ENCODE peak calls at places on chromosomes 4 and X, in six cellular contexts. Q is ovary, D is uterus, V is left lung, X is right lobe of liver, G is H1. R is an unnamed sample. For H3K4me1, the result is how much of the 10 kb centered on the place peaks cover.

GRCh38 chr4:38815879-38816782 is 11.5 kb upstream of the TLR1 start:
- DNase-seq in X (no peak), G (no peak), D (no peak), Q (no peak), V (no peak), R (no peak)

GRCh38 chr4:30720021-30720655 is at the start of gene PCDH7:
- DNase-seq in G (peak), Q (peak), X (no peak), D (peak), V (peak), R (peak)

GRCh38 chrX:53362439-53362838 is 60.0 kb downstream of the SMC1A start:
- DNase-seq in X (no peak), D (no peak), G (no peak), Q (no peak), V (no peak), R (no peak)

GRCh38 chrX:20527458-20528099 is 260.9 kb upstream of the RPS6KA3 start:
- DNase-seq in D (no peak), V (no peak), G (no peak), Q (peak), X (no peak), R (peak)

GRCh38 chr4:100367451-100367850 is 150.4 kb downstream of the EMCN start:
- DNase-seq in D (no peak), X (no peak), Q (peak), G (no peak), V (no peak), R (no peak)

GRCh38 chr4:176792348-176793059 is at the start of gene VEGFC:
- DNase-seq in G (peak), D (peak), X (peak), Q (peak), V (peak), R (peak)

GRCh38 chrX:107025538-107025937 is 25.5 kb upstream of the MORC4 start:
- DNase-seq in D (no peak), Q (no peak), G (no peak), V (no peak), X (no peak), R (peak)

GRCh38 chr4:146165840-146166239 is 9.7 kb upstream of the LSM6 start:
- DNase-seq in D (no peak), G (no peak), X (no peak), Q (no peak), V (no peak), R (no peak)

GRCh38 chr4:20430555-20430954 is 178.8 kb downstream of the SLIT2 start:
- DNase-seq in D (no peak), Q (no peak), V (no peak), G (no peak), X (no peak), R (peak)

GRCh38 chr4:20426028-20426427 is 174.3 kb downstream of the SLIT2 start:
- DNase-seq in X (no peak), V (no peak), D (no peak), G (no peak), Q (no peak), R (no peak)

GRCh38 chr4:20432098-20432497 is 180.4 kb downstream of the SLIT2 start:
- DNase-seq in X (no peak), G (no peak), V (no peak), D (no peak), Q (no peak), R (peak)

GRCh38 chr4:20431422-20432014 is 179.8 kb downstream of the SLIT2 start:
- DNase-seq in Q (no peak), V (no peak), X (no peak), D (peak), G (no peak), R (peak)

GRCh38 chr4:20428410-20429160 is 176.9 kb downstream of the SLIT2 start:
- DNase-seq in X (no peak), Q (no peak), V (no peak), D (no peak), G (no peak), R (peak)
- TF ChIP-seq CTCF in X (peak), Q (no peak), V (no peak), D (no peak), G (no peak), R (peak)

GRCh38 chr4:130479020-130479419 is 1383.1 kb downstream of the C4orf33 start:
- DNase-seq in X (no peak), Q (no peak), D (no peak), G (no peak), V (no peak), R (peak)
- H3K4me1 ChIP-seq in X (under half), Q (under half), D (under half), G (under half), V (under half), R (under half)

GRCh38 chr4:111630705-111631104 is 514.5 kb upstream of the FAM241A start:
- DNase-seq in V (no peak), G (no peak), D (no peak), Q (no peak), X (no peak), R (peak)
- TF ChIP-seq CTCF in V (no peak), G (no peak), D (no peak), Q (no peak), X (peak), R (peak)

GRCh38 chr4:122882830-122883229 is 39.6 kb downstream of the NUDT6 start:
- DNase-seq in G (no peak), D (no peak), X (no peak), Q (no peak), V (no peak), R (no peak)

GRCh38 chr4:122874194-122874593 is 47.6 kb downstream of the FGF2 start:
- DNase-seq in Q (no peak), G (no peak), V (no peak), D (no peak), X (no peak), R (peak)

GRCh38 chr4:122876456-122876855 is 45.9 kb downstream of the NUDT6 start:
- DNase-seq in V (no peak), G (no peak), D (no peak), X (no peak), Q (no peak), R (no peak)

GRCh38 chr4:122875949-122876348 is 46.4 kb downstream of the NUDT6 start:
- DNase-seq in X (no peak), G (no peak), Q (no peak), V (no peak), D (no peak), R (no peak)

DNA sequence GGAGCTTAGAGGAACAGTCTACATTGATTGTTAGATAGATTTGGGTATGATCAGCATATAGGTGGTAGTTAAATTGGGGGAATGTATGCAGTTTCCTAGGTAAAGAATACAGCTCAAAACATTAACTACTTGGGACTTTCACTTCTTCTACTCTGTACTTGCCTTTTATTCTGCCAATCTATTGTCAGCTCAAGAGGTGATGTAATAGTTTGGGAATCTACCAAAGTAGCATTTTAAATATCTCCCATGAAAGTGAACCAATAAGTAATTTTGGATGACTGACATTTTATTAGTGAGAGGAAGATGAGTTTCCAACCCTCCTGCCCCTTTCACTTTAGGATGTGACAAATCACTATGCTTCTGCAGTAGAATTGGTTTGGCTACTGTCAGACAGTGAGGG is 43.4 kb downstream of the NUDT6 start:
- DNase-seq in X (no peak), D (no peak), V (no peak), G (no peak), Q (no peak), R (no peak)
- H3K4me1 ChIP-seq in X (under half), D (under half), V (under half), G (under half), Q (under half), R (under half)

DNA sequence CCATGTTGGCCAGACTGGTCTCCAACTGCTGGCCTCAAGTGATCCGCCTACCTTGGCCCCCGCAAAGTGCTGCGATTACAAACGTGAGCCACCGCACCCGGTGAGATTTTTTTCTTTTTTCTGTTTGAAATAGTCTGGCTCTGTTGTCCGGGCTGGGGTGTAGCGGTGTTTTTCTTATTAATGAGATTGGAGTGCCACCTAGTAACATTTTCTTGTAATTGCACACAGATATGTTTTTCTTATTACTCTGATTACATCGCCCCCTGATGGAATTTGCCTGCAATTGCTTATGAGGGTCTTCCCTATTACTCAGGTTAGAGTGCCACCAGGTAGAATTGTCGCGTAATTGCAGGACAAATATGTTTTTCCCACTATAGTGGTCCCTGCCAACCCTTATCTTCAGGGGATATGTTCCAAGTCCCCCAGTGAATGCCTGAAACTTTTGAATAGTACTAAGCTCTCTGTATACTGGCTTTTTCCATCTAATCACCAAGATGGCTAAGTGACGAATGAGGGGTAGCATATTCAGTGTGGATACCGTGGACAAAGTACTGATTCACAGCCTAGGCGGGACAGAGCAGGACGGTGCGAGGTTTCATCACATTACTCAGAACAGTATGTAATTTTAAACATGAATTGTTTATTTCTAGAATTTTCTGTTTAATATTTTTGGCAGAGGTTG is 8.6 kb upstream of the PDHA1 start:
- DNase-seq in Q (no peak), X (no peak), G (no peak), D (no peak), V (no peak), R (peak)
- TF ChIP-seq CTCF in Q (no peak), X (peak), G (no peak), D (no peak), V (peak), R (peak)

DNA sequence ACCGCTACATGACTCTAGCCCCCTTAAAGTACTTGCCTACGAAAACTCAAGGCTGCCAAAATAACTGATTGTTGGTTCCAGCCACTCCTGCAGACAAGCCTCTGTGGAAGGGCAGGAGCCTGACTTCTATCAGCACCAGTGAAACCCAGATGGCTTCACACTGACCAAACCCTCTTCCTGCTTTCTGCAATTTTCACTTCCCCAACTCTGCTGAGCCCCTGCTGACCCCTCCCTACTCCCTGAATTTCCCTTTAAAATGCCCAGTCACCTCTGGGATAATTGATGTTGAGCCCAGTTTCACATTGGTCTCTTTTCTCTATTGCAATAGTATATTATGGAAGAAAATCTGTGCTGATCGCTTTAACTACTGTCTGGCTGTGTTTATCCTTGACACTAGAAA is 61.6 kb upstream of the STS start:
- DNase-seq in G (no peak), V (no peak), Q (no peak), D (no peak), X (no peak), R (no peak)
- H3K4me1 ChIP-seq in G (under half), V (under half), Q (under half), D (under half), X (under half), R (under half)

GRCh38 chr4:185142563-185142910 is 529 bp upstream of the SLC25A4 start:
- DNase-seq in G (no peak), X (no peak), Q (no peak), V (no peak), D (no peak), R (peak)

GRCh38 chr4:185141777-185142176 is 1.3 kb upstream of the SLC25A4 start:
- DNase-seq in Q (no peak), D (no peak), X (no peak), V (no peak), G (no peak), R (no peak)

GRCh38 chr4:185144601-185145240 is 1.7 kb downstream of the SLC25A4 start:
- DNase-seq in G (no peak), D (no peak), V (no peak), X (no peak), Q (no peak), R (no peak)

GRCh38 chr4:185143596-185143969 is 517 bp downstream of the SLC25A4 start:
- DNase-seq in X (peak), Q (no peak), D (peak), V (peak), G (no peak), R (peak)

GRCh38 chr4:185142911-185143595 is at the start of gene SLC25A4:
- DNase-seq in V (peak), D (peak), Q (peak), G (peak), X (peak), R (peak)
- TF ChIP-seq CTCF in V (peak), D (peak), Q (peak), G (peak), X (peak), R (peak)

GRCh38 chr4:183136880-183137279 is 37.8 kb downstream of the WWC2 start:
- DNase-seq in D (no peak), V (no peak), X (no peak), Q (no peak), G (no peak), R (no peak)
- H3K4me1 ChIP-seq in D (under half), V (under half), X (under half), Q (under half), G (under half), R (under half)

DNA sequence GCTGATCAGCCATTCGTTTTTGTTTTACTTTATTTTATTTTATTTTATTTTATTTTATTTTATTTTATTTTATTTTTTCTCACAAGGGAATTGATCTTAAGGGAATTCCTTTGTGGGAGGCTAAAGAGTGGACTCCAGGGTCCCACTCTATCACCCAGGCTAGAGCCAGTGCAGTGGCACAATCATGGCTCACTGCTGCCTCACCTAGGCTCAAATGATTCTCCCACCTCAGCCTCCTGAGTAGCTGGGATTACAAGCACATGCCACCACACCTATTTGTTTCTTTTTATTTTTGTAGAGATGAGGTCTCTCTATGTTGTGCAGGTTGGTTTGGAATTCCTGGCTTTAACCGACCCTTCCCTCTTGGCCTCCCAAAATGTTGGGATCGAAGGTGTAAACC is 17.5 kb upstream of the PABPC4L start:
- DNase-seq in V (no peak), G (no peak), Q (no peak), D (no peak), X (no peak), R (no peak)
- TF ChIP-seq CTCF in V (no peak), G (peak), Q (no peak), D (no peak), X (no peak), R (no peak)

GRCh38 chr4:142379277-142380051 is 466.6 kb downstream of the INPP4B start:
- DNase-seq in Q (no peak), V (no peak), D (no peak), X (no peak), G (peak), R (peak)
- H3K4me1 ChIP-seq in Q (under half), V (under half), D (under half), X (under half), G (under half), R (under half)